ENCODE peak calls at places on chromosomes 11 and 22, in seven cellular contexts. R is heart left ventricle, A is fibroblast of mammary gland, N is pancreas, G is MM.1S, C is body of pancreas, M is mammary epithelial cell. K is an unnamed sample.

GRCh38 chr11:24312464-24313238 is 184.2 kb upstream of the LUZP2 start:
- DNase-seq in N (no peak), M (no peak), G (peak), C (no peak), A (peak), R (no peak), K (no peak)

GRCh38 chr11:67542971-67543370 is 19.7 kb upstream of the CABP2 start:
- DNase-seq in M (no peak), A (no peak), N (no peak), C (no peak), R (no peak), G (no peak), K (no peak)

GRCh38 chr11:108774037-108774436 is 109.2 kb downstream of the DDX10 start:
- DNase-seq in C (no peak), R (no peak), M (no peak), A (no peak), N (no peak), G (no peak), K (no peak)

GRCh38 chr11:1085440-1086170 is 10.9 kb downstream of the MUC2 start:
- DNase-seq in M (no peak), R (no peak), N (no peak), A (no peak), C (no peak), G (no peak), K (no peak)

GRCh38 chr11:128708660-128709059 is 14.8 kb downstream of the FLI1 start:
- DNase-seq in G (no peak), C (no peak), N (no peak), A (no peak), R (no peak), M (no peak), K (no peak)

GRCh38 chr22:25008666-25009065 is 56.1 kb downstream of the KIAA1671 start:
- DNase-seq in R (no peak), N (no peak), G (no peak), A (no peak), C (no peak), M (peak), K (no peak)

GRCh38 chr22:23036684-23037428 is 33.5 kb upstream of the GNAZ start:
- DNase-seq in R (no peak), M (no peak), A (peak), N (no peak), G (no peak), C (peak), K (no peak)

GRCh38 chr11:46389450-46390330 is 1.9 kb downstream of the CHRM4 start:
- DNase-seq in C (peak), N (peak), A (peak), M (peak), R (peak), G (peak), K (no peak)

GRCh38 chr11:119432484-119433368 is 9.8 kb upstream of the THY1 start:
- DNase-seq in N (no peak), C (peak), A (peak), G (no peak), R (no peak), M (peak), K (no peak)

GRCh38 chr11:11555228-11555627 is 66.6 kb downstream of the GALNT18 start:
- DNase-seq in N (peak), G (no peak), R (no peak), M (no peak), C (peak), A (no peak), K (no peak)

GRCh38 chr22:44154431-44154942 is 26.2 kb upstream of the PARVG start:
- DNase-seq in R (no peak), N (no peak), M (no peak), A (peak), C (no peak), G (no peak), K (no peak)

GRCh38 chr11:70526116-70527045 is 128.1 kb downstream of the CTTN start:
- DNase-seq in C (no peak), G (no peak), A (no peak), R (peak), N (no peak), M (no peak), K (no peak)

GRCh38 chr11:58658553-58659080 is 36.2 kb downstream of the CNTF start:
- DNase-seq in A (no peak), N (no peak), M (peak), C (no peak), G (no peak), R (no peak), K (no peak)

GRCh38 chr11:66188580-66188979 is 79.9 kb upstream of the RAB1B start:
- DNase-seq in M (peak), R (no peak), G (no peak), C (no peak), N (no peak), A (peak), K (no peak)

GRCh38 chr22:46507451-46508390 is 29.7 kb downstream of the CELSR1 start:
- DNase-seq in C (no peak), A (no peak), G (no peak), R (no peak), M (no peak), N (no peak), K (no peak)

GRCh38 chr22:19579880-19580279 is 55.7 kb upstream of the CLDN5 start:
- DNase-seq in G (peak), C (no peak), A (no peak), N (no peak), M (no peak), R (no peak), K (no peak)

GRCh38 chr11:68776442-68777235 is 25.3 kb upstream of the TESMIN start:
- DNase-seq in A (no peak), G (no peak), N (no peak), R (no peak), C (no peak), M (no peak), K (no peak)

GRCh38 chr11:80144932-80145612 is 704.2 kb upstream of the TENM4 start:
- DNase-seq in C (no peak), N (no peak), A (no peak), R (no peak), M (no peak), G (no peak), K (no peak)

GRCh38 chr11:47724041-47724729 is 9.0 kb upstream of the AGBL2 start:
- DNase-seq in G (no peak), M (peak), C (peak), N (peak), R (no peak), A (peak), K (no peak)

GRCh38 chr11:88103337-88104206 is 71.7 kb downstream of the RAB38 start:
- DNase-seq in C (peak), N (peak), R (no peak), M (peak), A (peak), G (peak), K (peak)

GRCh38 chr11:102283088-102283487 is 34.2 kb upstream of the BIRC3 start:
- DNase-seq in M (no peak), R (no peak), A (no peak), G (no peak), N (no peak), C (no peak), K (no peak)

GRCh38 chr11:66491315-66491935 is 11.2 kb downstream of the DPP3 start:
- DNase-seq in C (no peak), R (no peak), M (no peak), A (no peak), G (no peak), N (no peak), K (no peak)

GRCh38 chr11:102730036-102730815 is 5.5 kb upstream of the MMP8 start:
- DNase-seq in N (no peak), G (no peak), C (no peak), M (no peak), R (no peak), A (peak), K (no peak)

GRCh38 chr11:125886997-125887372 is 483 bp upstream of the HYLS1 start:
- DNase-seq in C (peak), R (peak), G (peak), M (peak), N (no peak), A (peak), K (no peak)
- H3K4me3 ChIP-seq in C (no peak), R (peak), G (peak), M (peak), N (peak), A (peak), K (no peak)

DNA sequence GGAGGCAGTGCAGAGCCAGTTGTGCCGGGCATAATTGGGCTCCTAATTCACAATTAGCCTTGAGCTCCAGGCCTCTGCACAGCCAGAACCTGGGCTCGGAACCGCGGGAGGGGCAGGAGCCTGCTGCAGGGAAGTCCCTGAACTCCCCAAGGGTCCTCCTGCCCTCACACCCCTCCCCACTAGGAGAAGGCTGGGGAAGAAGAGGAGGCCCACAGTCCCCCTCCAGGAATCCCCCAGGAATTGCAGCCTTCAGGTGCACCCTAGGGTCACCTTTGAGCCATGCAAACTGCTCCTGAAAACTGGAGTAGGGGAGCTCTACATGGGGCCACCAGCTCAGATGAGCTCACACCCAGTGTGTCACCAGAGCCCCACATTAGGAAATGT is 93.8 kb upstream of the LMO1 start:
- DNase-seq in A (no peak), N (no peak), C (no peak), R (no peak), M (no peak), G (no peak), K (no peak)
- TF ChIP-seq CTCF in A (no peak), N (no peak), C (no peak), R (no peak), M (no peak), G (no peak), K (no peak)

DNA sequence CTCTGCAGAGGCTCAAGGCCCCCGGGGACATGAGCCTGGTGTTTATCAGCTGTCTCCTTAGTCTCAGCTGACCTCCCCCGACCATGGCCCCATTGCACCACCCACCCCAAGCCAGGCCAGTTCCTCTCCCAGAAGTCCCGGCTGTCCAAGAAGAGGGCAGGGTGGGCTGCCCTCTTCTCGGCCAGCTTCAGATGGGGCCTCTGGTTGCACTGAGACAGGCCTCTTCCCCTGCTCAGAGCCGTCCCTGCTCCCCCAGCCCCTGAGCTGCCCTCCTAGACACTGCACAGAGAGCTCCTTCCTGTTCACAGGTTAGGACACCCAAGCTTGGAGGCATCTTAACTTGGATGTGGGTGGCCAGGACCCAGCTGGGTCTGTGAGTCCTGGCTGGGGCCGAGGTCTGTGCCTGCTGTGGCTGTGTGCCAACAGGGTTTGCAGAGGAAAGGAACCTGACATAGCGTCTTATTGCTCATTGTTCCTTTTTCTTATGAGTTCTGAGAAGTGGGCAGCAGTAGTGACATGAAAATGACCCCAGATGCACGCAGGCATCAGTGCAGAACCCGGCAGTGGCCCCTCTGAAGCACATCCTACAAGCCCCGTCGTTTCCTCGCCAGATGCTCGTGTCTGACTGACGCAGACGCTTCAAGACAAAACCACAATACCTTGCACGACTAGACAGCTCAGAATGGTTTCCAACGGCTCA is 5.5 kb downstream of the TRABD start:
- DNase-seq in A (no peak), C (peak), G (no peak), R (peak), N (no peak), M (no peak), K (no peak)
- H3K4me3 ChIP-seq in A (no peak), C (no peak), G (peak), R (peak), N (peak), M (peak), K (peak)

GRCh38 chr11:19739872-19740271 is 27.2 kb downstream of the NAV2 start:
- DNase-seq in A (no peak), G (no peak), R (no peak), M (no peak), N (no peak), C (no peak), K (no peak)
- TF ChIP-seq CTCF in A (peak), G (no peak), R (peak), M (no peak), N (no peak), C (no peak), K (peak)